ENCODE peak calls at places on chromosomes 13 and 19, in seven cellular contexts. G is neural progenitor cell, T is small intestine, F is GM23338, Y is psoas muscle, P is colonic mucosa, L is HCT116. O is an unnamed sample.
A peak's percentile ranks its signal among the peaks of the same experiment; 100 is the strongest.

GRCh38 chr13:33070713-33071112 is 54.5 kb downstream of the KL start:
- DNase-seq in F (no peak), T (no peak), G (no peak), Y (no peak), P (no peak), L (no peak), O (no peak)

GRCh38 chr13:106493569-106493968 is 41.9 kb downstream of the EFNB2 start:
- DNase-seq in G (no peak), L (no peak), P (no peak), T (no peak), Y (no peak), F (no peak), O (no peak)

GRCh38 chr19:46390866-46391265 is 22.5 kb downstream of the CCDC8 start:
- DNase-seq in T (no peak), L (no peak), P (no peak), F (no peak), Y (peak; percentile 46), G (no peak), O (peak; percentile 82)

GRCh38 chr19:3433313-3433712 is 47.0 kb downstream of the SMIM24 start:
- DNase-seq in L (no peak), F (no peak), G (peak; percentile 40), Y (no peak), P (no peak), T (no peak), O (no peak)

GRCh38 chr13:86563308-86563707 is 764.1 kb upstream of the SLITRK6 start:
- DNase-seq in P (no peak), Y (no peak), L (no peak), T (no peak), F (no peak), G (no peak), O (no peak)

GRCh38 chr13:82803341-82803740 is 1078.9 kb downstream of the SLITRK1 start:
- DNase-seq in P (no peak), F (no peak), T (no peak), Y (no peak), L (no peak), G (no peak), O (no peak)

GRCh38 chr19:50702158-50702869 is 17.3 kb downstream of the SHANK1 start:
- DNase-seq in G (no peak), Y (no peak), T (no peak), P (no peak), F (no peak), L (no peak), O (no peak)

GRCh38 chr13:91097269-91097668 is 250.2 kb upstream of the MIR17HG start:
- DNase-seq in G (peak; percentile 5), F (peak; percentile 6), P (no peak), Y (no peak), L (no peak), T (no peak), O (no peak)

GRCh38 chr13:54029226-54029625 is 1000.6 kb downstream of the OLFM4 start:
- DNase-seq in Y (no peak), L (no peak), T (no peak), P (no peak), G (no peak), F (peak; percentile 15), O (no peak)

GRCh38 chr13:108496364-108497215 is 132.8 kb upstream of the MYO16 start:
- DNase-seq in P (no peak), G (peak; percentile 47), T (no peak), L (no peak), F (peak; percentile 44), Y (no peak), O (no peak)

GRCh38 chr13:83940742-83941141 is 58.5 kb upstream of the SLITRK1 start:
- DNase-seq in P (no peak), Y (no peak), F (no peak), L (no peak), G (no peak), T (no peak), O (no peak)

GRCh38 chr19:41025411-41025810 is 34.3 kb downstream of the CYP2B6 start:
- DNase-seq in G (no peak), T (no peak), P (no peak), F (no peak), Y (no peak), L (no peak), O (no peak)

GRCh38 chr13:53920916-53921315 is 892.3 kb downstream of the OLFM4 start:
- DNase-seq in T (no peak), F (no peak), Y (peak; percentile 7), G (no peak), P (no peak), L (no peak), O (peak; percentile 40)

GRCh38 chr13:105918842-105919741 is 616.4 kb downstream of the EFNB2 start:
- DNase-seq in T (peak; percentile 96), G (no peak), F (peak; percentile 27), P (peak; percentile 89), L (peak; percentile 88), Y (no peak), O (no peak)

GRCh38 chr13:50668044-50668443 is 175.4 kb downstream of the DLEU7 start:
- DNase-seq in G (no peak), T (no peak), Y (no peak), P (no peak), F (no peak), L (no peak), O (no peak)

GRCh38 chr13:50670847-50671542 is 172.5 kb downstream of the DLEU7 start:
- DNase-seq in G (no peak), Y (no peak), T (no peak), P (no peak), F (no peak), L (no peak), O (no peak)

GRCh38 chr13:50670272-50670671 is 173.2 kb downstream of the DLEU7 start:
- DNase-seq in L (no peak), F (no peak), P (no peak), T (no peak), Y (no peak), G (no peak), O (no peak)

GRCh38 chr13:50668882-50669281 is 174.6 kb downstream of the DLEU7 start:
- DNase-seq in T (no peak), P (no peak), F (no peak), Y (no peak), L (no peak), G (no peak), O (no peak)

GRCh38 chr13:50672025-50672424 is 171.5 kb downstream of the DLEU7 start:
- DNase-seq in F (no peak), T (no peak), Y (no peak), P (no peak), L (no peak), G (no peak), O (no peak)
- H3K27ac ChIP-seq in F (no peak overlapping the region), T (no peak overlapping the region), Y (no peak overlapping the region), P (no peak overlapping the region), L (no peak overlapping the region), G (no peak overlapping the region), O (no peak overlapping the region)

DNA sequence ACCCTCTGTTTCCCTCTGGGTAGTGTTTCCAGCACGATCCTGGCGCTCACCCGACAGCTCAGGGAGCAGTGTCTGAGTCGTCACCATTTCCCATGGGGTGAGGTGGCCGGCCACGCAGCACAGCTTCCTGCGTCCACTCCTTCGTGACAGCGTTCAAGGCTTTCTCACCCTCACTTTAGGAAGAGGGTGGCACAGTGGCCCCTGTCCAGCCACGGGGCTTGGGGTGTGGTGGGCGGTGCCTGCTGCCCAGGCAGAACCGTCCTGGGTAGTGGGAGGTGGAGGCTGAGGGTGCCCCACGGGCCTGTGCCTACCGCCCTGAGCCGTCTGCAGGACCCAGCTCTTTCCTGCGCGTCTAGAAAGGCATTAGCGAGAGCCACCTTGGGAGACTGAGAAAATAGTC is 21.9 kb downstream of the LAMP1 start:
- DNase-seq in T (no peak), P (no peak), Y (no peak), F (no peak), G (no peak), L (no peak), O (no peak)
- H3K27me3 ChIP-seq in T (no peaks in the 10 kb centered on the region), P (no peaks in the 10 kb centered on the region), Y (no peaks in the 10 kb centered on the region), F (no peaks in the 10 kb centered on the region), G (no peaks in the 10 kb centered on the region), L (no peaks in the 10 kb centered on the region), O (no peaks in the 10 kb centered on the region)

DNA sequence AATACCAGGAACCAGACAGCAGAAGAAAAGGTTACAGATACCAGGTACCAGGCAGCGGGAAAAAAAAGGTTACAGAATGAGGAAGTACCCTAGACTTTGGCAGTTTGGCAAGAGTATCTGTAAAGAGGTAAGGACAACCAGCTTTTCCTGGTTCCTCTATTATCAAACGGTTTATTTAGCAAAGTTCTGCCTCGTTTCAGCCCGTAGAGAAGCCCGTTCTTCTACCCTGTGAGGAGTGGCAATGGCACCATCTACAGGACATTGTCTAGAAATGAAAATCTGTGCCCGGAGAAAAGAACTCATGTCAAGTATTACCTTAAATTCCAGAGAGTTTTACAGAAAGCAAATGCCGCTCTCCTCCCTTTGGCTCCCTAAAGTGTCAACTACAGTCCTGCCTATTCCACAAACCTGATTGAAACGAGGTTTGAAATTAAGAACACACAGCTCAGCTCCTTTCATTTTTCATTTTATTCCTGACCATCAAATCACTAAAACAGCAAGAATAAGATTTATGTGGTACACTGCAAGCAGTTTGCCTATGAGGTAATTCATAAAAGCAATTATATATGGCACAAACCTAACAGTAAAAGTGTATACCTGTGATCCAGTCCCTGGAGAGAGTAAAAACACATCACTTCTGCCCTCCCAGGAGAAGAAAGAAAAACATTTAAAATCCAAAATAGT is 226.3 kb downstream of the SLC7A1 start:
- DNase-seq in P (no peak), T (peak; percentile 48), Y (no peak), L (peak; percentile 27), G (peak; percentile 76), F (peak; percentile 81), O (no peak)
- H3K27ac ChIP-seq in P (no peak overlapping the region), T (no peak overlapping the region), Y (no peak overlapping the region), L (no peak overlapping the region), G (no peak overlapping the region), F (no peak overlapping the region), O (no peak overlapping the region)

GRCh38 chr19:10295847-10296591 is 6.3 kb downstream of the ICAM5 start:
- DNase-seq in G (peak; percentile 79), L (no peak), F (peak; percentile 75), P (no peak), T (no peak), Y (no peak), O (no peak)
- H3K27me3 ChIP-seq in G (peaks cover 97% of the 10 kb centered on the region), L (no peaks in the 10 kb centered on the region), F (peaks cover 71% of the 10 kb centered on the region), P (peaks cover 54% of the 10 kb centered on the region), T (peaks cover 4% of the 10 kb centered on the region), Y (peaks cover 69% of the 10 kb centered on the region), O (no peaks in the 10 kb centered on the region)

O was measured in aorta.